ENCODE peak calls at places on chromosomes 4 and X, in five cellular contexts. Q is Peyer's patch; F is endothelial cell of umbilical vein; G is uterus; A is activated CD8-positive, alpha-beta memory T cell treated with anti-CD3 and anti-CD28 coated beads for 24 hours. R is an unnamed sample.

GRCh38 chr4:141081921-141082381 is 51.3 kb downstream of the RNF150 start:
- DNase-seq in A (no peak), Q (no peak), F (no peak), G (no peak), R (no peak)

GRCh38 chr4:105145913-105146285 is 777 bp upstream of the TET2 start:
- DNase-seq in G (peak), F (peak), A (no peak), Q (peak), R (no peak)

GRCh38 chrX:68995386-68995779 is 166.6 kb downstream of the EFNB1 start:
- DNase-seq in G (no peak), F (no peak), Q (no peak), A (no peak), R (no peak)

GRCh38 chr4:111748157-111748556 is 397.1 kb upstream of the FAM241A start:
- DNase-seq in F (no peak), Q (no peak), A (no peak), G (no peak), R (no peak)

GRCh38 chr4:187380181-187380581 is 615.4 kb upstream of the ZFP42 start:
- DNase-seq in F (no peak), A (no peak), Q (no peak), G (no peak), R (no peak)

GRCh38 chrX:40153335-40154221 is 55.8 kb upstream of the BCOR start:
- DNase-seq in Q (peak), A (peak), F (no peak), G (peak), R (peak)

GRCh38 chr4:72525938-72526337 is 43.1 kb downstream of the ADAMTS3 start:
- DNase-seq in G (peak), Q (no peak), A (no peak), F (peak), R (no peak)

GRCh38 chr4:7201351-7202305 is 9.3 kb downstream of the SORCS2 start:
- DNase-seq in G (peak), Q (no peak), A (no peak), F (no peak), R (no peak)

GRCh38 chrX:75781618-75782017 is 3.4 kb downstream of the MAGEE2 start:
- DNase-seq in Q (no peak), A (no peak), F (no peak), G (peak), R (no peak)

GRCh38 chr4:54433686-54434085 is 204.6 kb downstream of the PDGFRA start:
- DNase-seq in F (peak), A (no peak), G (no peak), Q (no peak), R (no peak)

GRCh38 chr4:108763981-108764380 is 1.1 kb upstream of the ETNPPL start:
- DNase-seq in F (peak), G (no peak), Q (no peak), A (no peak), R (no peak)

GRCh38 chr4:54525602-54526001 is 132.2 kb upstream of the KIT start:
- DNase-seq in G (no peak), F (no peak), A (no peak), Q (no peak), R (no peak)

GRCh38 chrX:20863649-20864048 is 510.6 kb upstream of the CNKSR2 start:
- DNase-seq in Q (no peak), A (no peak), G (no peak), F (no peak), R (no peak)

GRCh38 chr4:164357957-164358356 is 396.0 kb upstream of the SMIM31 start:
- DNase-seq in A (no peak), Q (no peak), F (no peak), G (no peak), R (no peak)

GRCh38 chrX:67892391-67892790 is 348.6 kb downstream of the AR start:
- DNase-seq in A (no peak), Q (no peak), G (no peak), F (peak), R (no peak)

GRCh38 chrX:49039598-49040375 is 3.4 kb downstream of the TFE3 start:
- DNase-seq in F (peak), Q (peak), G (peak), A (peak), R (peak)

GRCh38 chr4:150580244-150580643 is 1.7 kb upstream of the MAB21L2 start:
- DNase-seq in Q (no peak), F (no peak), G (no peak), A (no peak), R (no peak)

GRCh38 chrX:66889418-66889817 is 250.5 kb upstream of the EDA2R start:
- DNase-seq in A (no peak), F (no peak), G (no peak), Q (no peak), R (no peak)

GRCh38 chr4:150381026-150381425 is 200.9 kb upstream of the MAB21L2 start:
- DNase-seq in A (no peak), F (no peak), Q (no peak), G (no peak), R (no peak)

GRCh38 chrX:25124391-25124790 is 108.6 kb upstream of the ARX start:
- DNase-seq in A (no peak), G (no peak), F (no peak), Q (no peak), R (no peak)

GRCh38 chr4:11720292-11720691 is 291.6 kb upstream of the HS3ST1 start:
- DNase-seq in A (no peak), F (peak), Q (no peak), G (no peak), R (no peak)

GRCh38 chr4:1790005-1790404 is 3.1 kb upstream of the FGFR3 start:
- DNase-seq in Q (no peak), F (no peak), A (no peak), G (no peak), R (no peak)

GRCh38 chr4:78629991-78630541 is 78.5 kb downstream of the ANXA3 start:
- DNase-seq in F (no peak), A (no peak), Q (no peak), G (no peak), R (no peak)

GRCh38 chr4:20028694-20029093 is 223.0 kb upstream of the SLIT2 start:
- DNase-seq in F (peak), G (no peak), Q (no peak), A (no peak), R (no peak)

GRCh38 chr4:184355111-184355604 is 119.2 kb downstream of the IRF2 start:
- DNase-seq in G (no peak), Q (peak), F (peak), A (no peak), R (peak)

GRCh38 chrX:46704767-46705386 is 54.0 kb downstream of the SLC9A7 start:
- DNase-seq in G (no peak), F (peak), A (peak), Q (no peak), R (no peak)

GRCh38 chr4:152032722-152033131 is 271.9 kb upstream of the GATB start:
- DNase-seq in G (no peak), F (no peak), A (no peak), Q (no peak), R (no peak)

GRCh38 chrX:149504226-149504914 is 736 bp downstream of the IDS start:
- DNase-seq in A (peak), F (no peak), Q (peak), G (no peak), R (no peak)

GRCh38 chr4:13955551-13955950 is 328.0 kb upstream of the BOD1L1 start:
- DNase-seq in F (no peak), Q (no peak), A (no peak), G (no peak), R (no peak)